ENCODE peak calls at places on chromosomes 16 and 17, in five cellular contexts. O is GM23338, W is hepatocyte, U is psoas muscle, L is ovary. J is an unnamed sample.

GRCh38 chr16:85234310-85235235 is 122.3 kb upstream of the CIBAR2 start:
- DNase-seq in O (peak; percentile 97), W (peak; percentile 92), U (peak; percentile 76), L (peak; percentile 91), J (peak; percentile 85)

GRCh38 chr17:43599835-43600234 is 53.7 kb upstream of the ETV4 start:
- DNase-seq in O (no peak), W (peak; percentile 60), U (no peak), L (no peak), J (no peak)

GRCh38 chr16:70713342-70713741 is 27.5 kb upstream of the MTSS2 start:
- DNase-seq in O (no peak), W (no peak), U (no peak), L (no peak), J (no peak)

GRCh38 chr17:40836020-40836419 is 13.6 kb upstream of the KRT10 start:
- DNase-seq in O (no peak), W (no peak), U (no peak), L (no peak), J (no peak)

GRCh38 chr17:2468270-2468669 is 43.4 kb downstream of the METTL16 start:
- DNase-seq in O (no peak), W (no peak), U (no peak), L (no peak), J (no peak)

GRCh38 chr16:86495756-86496261 is 14.5 kb upstream of the FOXF1 start:
- DNase-seq in O (peak; percentile 48), W (no peak), U (no peak), L (no peak), J (no peak)

GRCh38 chr17:12648498-12648897 is 17.2 kb upstream of the MYOCD start:
- DNase-seq in O (no peak), W (no peak), U (no peak), L (no peak), J (no peak)

GRCh38 chr17:40558300-40558584 is 7.0 kb downstream of the CCR7 start:
- DNase-seq in O (no peak), W (no peak), U (no peak), L (no peak), J (no peak)

GRCh38 chr16:23160574-23160973 is 11.3 kb upstream of the USP31 start:
- DNase-seq in O (peak; percentile 39), W (no peak), U (no peak), L (no peak), J (no peak)

GRCh38 chr17:77692571-77693161 is 265.8 kb upstream of the TNRC6C start:
- DNase-seq in O (no peak), W (no peak), U (no peak), L (no peak), J (no peak)

GRCh38 chr17:74325743-74326379 is at the start of gene KIF19:
- DNase-seq in O (peak; percentile 85), W (peak; percentile 70), U (peak; percentile 62), L (no peak), J (peak; percentile 59)

GRCh38 chr16:84929421-84930297 is 81.7 kb downstream of the ZDHHC7 start:
- DNase-seq in O (no peak), W (no peak), U (peak; percentile 75), L (no peak), J (no peak)

GRCh38 chr17:11031787-11032186 is 193.9 kb upstream of the PIRT start:
- DNase-seq in O (peak; percentile 23), W (no peak), U (no peak), L (no peak), J (no peak)

GRCh38 chr17:20009302-20010098 is at the start of gene SPECC1:
- DNase-seq in O (peak; percentile 55), W (peak; percentile 83), U (peak; percentile 85), L (peak; percentile 84), J (peak; percentile 73)

GRCh38 chr16:69204106-69204655 is 17.2 kb downstream of the SNTB2 start:
- DNase-seq in O (no peak), W (no peak), U (no peak), L (no peak), J (no peak)

GRCh38 chr17:65455972-65456343 is 105.5 kb downstream of the AXIN2 start:
- DNase-seq in O (peak; percentile 68), W (peak; percentile 61), U (no peak), L (no peak), J (no peak)

GRCh38 chr16:50836121-50836541 is 94.2 kb downstream of the CYLD start:
- DNase-seq in O (no peak), W (no peak), U (no peak), L (no peak), J (no peak)

GRCh38 chr16:83899978-83900377 is 1.1 kb downstream of the MLYCD start:
- DNase-seq in O (no peak), W (no peak), U (no peak), L (no peak), J (no peak)

GRCh38 chr16:88790312-88791150 is 5.5 kb upstream of the PIEZO1 start:
- DNase-seq in O (peak; percentile 35), W (no peak), U (no peak), L (no peak), J (no peak)

GRCh38 chr16:83215417-83216001 is 588.7 kb downstream of the CDH13 start:
- DNase-seq in O (peak; percentile 92), W (peak; percentile 67), U (no peak), L (no peak), J (peak; percentile 29)

GRCh38 chr16:89881368-89881730 is 8.0 kb downstream of the TCF25 start:
- DNase-seq in O (no peak), W (no peak), U (no peak), L (no peak), J (no peak)

GRCh38 chr17:68328676-68329075 is 37.4 kb downstream of the ARSG start:
- DNase-seq in O (no peak), W (peak; percentile 40), U (no peak), L (no peak), J (no peak)

GRCh38 chr17:48107137-48108055 is at the start of gene SNX11:
- DNase-seq in O (peak; percentile 98), W (peak; percentile 95), U (peak; percentile 90), L (peak; percentile 87), J (peak; percentile 95)
- TF ChIP-seq CTCF in O (no peak), W (no peak), U (no peak), L (no peak), J (no peak)

GRCh38 chr17:27993723-27994310 is 48.7 kb upstream of the NLK start:
- DNase-seq in O (no peak), W (no peak), U (no peak), L (no peak), J (no peak)
- H3K4me3 ChIP-seq in O (no peak overlapping the region), W (no peak overlapping the region), U (no peak overlapping the region), L (no peak overlapping the region), J (no peak overlapping the region)

DNA sequence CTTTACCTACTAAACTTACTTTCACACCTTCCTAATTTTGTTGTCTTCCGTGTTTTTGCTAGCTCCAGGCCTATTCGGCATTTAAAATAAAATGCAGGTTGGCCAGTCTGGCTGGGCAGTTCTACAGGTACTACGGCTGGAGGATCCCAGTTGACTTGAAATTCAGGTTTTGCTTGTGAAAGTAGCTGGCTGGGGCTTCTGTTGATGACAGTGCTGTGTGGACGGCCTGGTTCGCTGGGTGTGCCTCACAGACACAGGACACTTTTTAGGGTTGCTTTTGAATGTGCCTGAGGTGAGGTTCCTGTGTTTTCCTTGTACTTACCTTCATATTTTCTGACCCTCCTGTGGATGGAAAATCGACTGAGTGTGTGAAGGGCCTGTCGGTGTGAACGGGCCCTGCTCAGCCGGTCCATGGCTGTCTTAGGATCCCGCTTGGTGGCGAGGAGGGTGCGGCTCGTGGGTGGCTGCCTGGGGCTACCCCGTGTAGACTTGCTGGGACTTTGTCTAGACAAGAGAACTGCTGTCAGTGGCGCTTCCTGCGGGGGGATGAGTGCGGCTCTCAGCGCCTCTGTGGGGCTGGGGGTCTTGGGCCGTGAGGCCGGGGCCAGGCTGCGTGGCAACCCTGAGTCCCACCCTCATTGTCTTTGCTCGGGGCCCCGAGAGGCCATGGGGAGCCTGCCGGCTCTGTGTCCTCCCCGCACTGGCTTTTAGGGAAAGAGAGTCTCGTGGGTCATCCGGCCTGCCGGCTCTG is 18.7 kb upstream of the ZNF750 start:
- DNase-seq in O (no peak), W (peak; percentile 58), U (no peak), L (no peak), J (no peak)
- H3K4me1 ChIP-seq in O (no peaks in the 10 kb centered on the region), W (peaks cover 22% of the 10 kb centered on the region), U (peaks cover 13% of the 10 kb centered on the region), L (peaks cover 4% of the 10 kb centered on the region), J (peaks cover 14% of the 10 kb centered on the region)

GRCh38 chr16:30063893-30064745 is 1.4 kb upstream of the ALDOA start:
- DNase-seq in O (peak; percentile 74), W (peak; percentile 64), U (peak; percentile 81), L (peak; percentile 83), J (peak; percentile 76)
- TF ChIP-seq CTCF in O (no peak), W (peak; percentile 31), U (peak; percentile 45), L (peak; percentile 17), J (peak; percentile 46)

GRCh38 chr16:2529061-2529931 is 1.9 kb downstream of the CEMP1 start:
- DNase-seq in O (peak; percentile 51), W (no peak), U (peak; percentile 20), L (peak; percentile 53), J (peak; percentile 60)

GRCh38 chr16:2531696-2532493 is 687 bp upstream of the CEMP1 start:
- DNase-seq in O (peak; percentile 99), W (peak; percentile 99), U (peak; percentile 99), L (peak; percentile 98), J (peak; percentile 99)

GRCh38 chr16:2529961-2530628 is 1.1 kb downstream of the CEMP1 start:
- DNase-seq in O (no peak), W (no peak), U (no peak), L (peak; percentile 57), J (no peak)

GRCh38 chr16:2531371-2531695 is at the start of gene CEMP1:
- DNase-seq in O (peak; percentile 55), W (no peak), U (no peak), L (no peak), J (no peak)

DNA sequence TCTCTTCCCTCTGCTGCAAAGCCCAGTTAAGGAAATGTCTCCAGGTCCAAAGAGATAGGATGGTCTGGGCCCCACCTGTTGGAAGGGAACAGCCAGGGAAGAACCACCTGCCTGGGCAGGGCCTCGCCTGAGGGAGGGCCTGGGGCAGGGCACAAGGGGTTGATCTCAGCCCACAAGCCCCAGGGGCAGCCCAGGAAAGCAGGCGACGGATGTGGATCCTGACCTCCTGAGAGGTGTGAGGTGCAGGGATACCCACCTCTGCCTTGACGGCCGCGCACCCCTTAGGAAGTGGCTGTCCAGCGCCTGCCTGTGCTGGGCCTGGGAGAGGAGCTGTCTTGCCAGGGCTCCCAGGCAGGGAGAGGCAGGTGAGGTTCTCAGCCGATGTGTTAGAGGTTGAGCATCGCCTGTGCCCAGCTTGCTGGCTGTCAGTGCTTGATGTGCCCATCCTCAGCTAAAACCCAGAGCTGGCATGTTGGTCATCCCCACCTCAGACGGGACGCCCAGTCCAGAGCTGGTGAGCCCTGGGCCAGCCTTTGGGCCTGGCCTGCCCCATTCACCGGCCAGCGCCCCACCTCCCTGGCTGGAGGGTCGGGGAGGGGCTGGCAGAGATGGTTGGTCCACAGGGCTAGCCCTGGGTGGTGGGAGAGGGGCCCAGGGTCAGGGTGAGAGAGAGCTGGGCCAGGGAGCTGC is 434 bp downstream of the CEMP1 start:
- DNase-seq in O (no peak), W (peak; percentile 10), U (peak; percentile 20), L (peak; percentile 55), J (no peak)
- H3K4me3 ChIP-seq in O (peak overlapping the region; percentile 83), W (no peak overlapping the region), U (peak overlapping the region; percentile 73), L (no peak overlapping the region), J (no peak overlapping the region)